ENCODE peak calls at places on chromosomes 11 and 22, in five cellular contexts. One of them, this sample, is unnamed.
A peak's percentile ranks its signal among the peaks of the same experiment; 100 is the strongest.

GRCh38 chr11:96567193-96567592 is 177.4 kb downstream of the JRKL start:
- DNase-seq in NCI-H345: no peak
- DNase-seq in mesendoderm: peak; percentile 68
- DNase-seq in spleen: no peak
- DNase-seq in ovary: no peak
- DNase-seq in this sample: no peak

GRCh38 chr11:86800076-86800955 is at the start of gene PRSS23:
- DNase-seq in spleen: peak; percentile 79
- DNase-seq in ovary: peak; percentile 79
- DNase-seq in NCI-H345: peak; percentile 78
- DNase-seq in mesendoderm: peak; percentile 68
- DNase-seq in this sample: peak; percentile 95

GRCh38 chr11:8258289-8258688 is 5.4 kb downstream of the LMO1 start:
- DNase-seq in mesendoderm: no peak
- DNase-seq in spleen: peak; percentile 58
- DNase-seq in NCI-H345: no peak
- DNase-seq in ovary: no peak
- DNase-seq in this sample: no peak

GRCh38 chr11:94563176-94563847 is 3.9 kb upstream of the PIWIL4 start:
- DNase-seq in spleen: no peak
- DNase-seq in ovary: no peak
- DNase-seq in NCI-H345: no peak
- DNase-seq in mesendoderm: peak; percentile 67
- DNase-seq in this sample: peak; percentile 96

GRCh38 chr11:46075928-46076327 is 45.3 kb downstream of the PHF21A start:
- DNase-seq in spleen: no peak
- DNase-seq in mesendoderm: peak; percentile 21
- DNase-seq in ovary: no peak
- DNase-seq in NCI-H345: no peak
- DNase-seq in this sample: no peak

GRCh38 chr22:28594076-28594783 is 85.4 kb downstream of the TTC28 start:
- DNase-seq in spleen: no peak
- DNase-seq in mesendoderm: no peak
- DNase-seq in ovary: no peak
- DNase-seq in NCI-H345: no peak
- DNase-seq in this sample: no peak

GRCh38 chr11:117795726-117796455 is 1.1 kb downstream of the DSCAML1 start:
- DNase-seq in NCI-H345: no peak
- DNase-seq in mesendoderm: no peak
- DNase-seq in ovary: no peak
- DNase-seq in spleen: no peak
- DNase-seq in this sample: peak; percentile 52

GRCh38 chr11:21711341-21711740 is 481.5 kb upstream of the ANO5 start:
- DNase-seq in ovary: no peak
- DNase-seq in mesendoderm: no peak
- DNase-seq in spleen: no peak
- DNase-seq in NCI-H345: no peak
- DNase-seq in this sample: peak; percentile 37

GRCh38 chr11:120929664-120930154 is 94.2 kb upstream of the TBCEL start:
- DNase-seq in NCI-H345: peak; percentile 46
- DNase-seq in spleen: no peak
- DNase-seq in ovary: no peak
- DNase-seq in mesendoderm: peak; percentile 98
- DNase-seq in this sample: no peak

GRCh38 chr22:20803696-20804324 is 29.9 kb downstream of the SERPIND1 start:
- DNase-seq in NCI-H345: no peak
- DNase-seq in ovary: no peak
- DNase-seq in mesendoderm: peak; percentile 64
- DNase-seq in spleen: peak; percentile 76
- DNase-seq in this sample: peak; percentile 79

GRCh38 chr22:46040471-46041465 is 63.8 kb upstream of the WNT7B start:
- DNase-seq in mesendoderm: no peak
- DNase-seq in spleen: peak; percentile 75
- DNase-seq in NCI-H345: no peak
- DNase-seq in ovary: peak; percentile 48
- DNase-seq in this sample: peak; percentile 29

GRCh38 chr11:103241574-103241973 is 132.3 kb downstream of the DYNC2H1 start:
- DNase-seq in spleen: no peak
- DNase-seq in mesendoderm: no peak
- DNase-seq in NCI-H345: no peak
- DNase-seq in ovary: no peak
- DNase-seq in this sample: no peak

GRCh38 chr11:66747480-66747879 is 18.5 kb upstream of the SPTBN2 start:
- DNase-seq in spleen: no peak
- DNase-seq in mesendoderm: no peak
- DNase-seq in NCI-H345: no peak
- DNase-seq in ovary: no peak
- DNase-seq in this sample: no peak

GRCh38 chr22:27881404-27881803 is 37.7 kb downstream of the PITPNB start:
- DNase-seq in mesendoderm: no peak
- DNase-seq in NCI-H345: no peak
- DNase-seq in ovary: peak; percentile 65
- DNase-seq in spleen: no peak
- DNase-seq in this sample: no peak

GRCh38 chr22:27445876-27446275 is 355.7 kb downstream of the MN1 start:
- DNase-seq in mesendoderm: no peak
- DNase-seq in spleen: no peak
- DNase-seq in NCI-H345: no peak
- DNase-seq in ovary: no peak
- DNase-seq in this sample: no peak

GRCh38 chr22:24429411-24430365 is 2.3 kb downstream of the ADORA2A start:
- DNase-seq in ovary: no peak
- DNase-seq in mesendoderm: peak; percentile 46
- DNase-seq in spleen: peak; percentile 87
- DNase-seq in NCI-H345: no peak
- DNase-seq in this sample: peak; percentile 89

GRCh38 chr11:124633355-124633754 is 10.7 kb downstream of the TBRG1 start:
- DNase-seq in spleen: no peak
- DNase-seq in NCI-H345: no peak
- DNase-seq in mesendoderm: no peak
- DNase-seq in ovary: no peak
- DNase-seq in this sample: no peak

GRCh38 chr11:35288817-35289541 is 130.4 kb downstream of the SLC1A2 start:
- DNase-seq in NCI-H345: no peak
- DNase-seq in ovary: no peak
- DNase-seq in mesendoderm: no peak
- DNase-seq in spleen: no peak
- DNase-seq in this sample: no peak

GRCh38 chr11:5865826-5866225 is 8.3 kb upstream of the OR52E8 start:
- DNase-seq in mesendoderm: no peak
- DNase-seq in ovary: no peak
- DNase-seq in spleen: no peak
- DNase-seq in NCI-H345: no peak
- DNase-seq in this sample: no peak

GRCh38 chr11:61532136-61533038 is 23.8 kb downstream of the LRRC10B start:
- DNase-seq in spleen: no peak
- DNase-seq in ovary: no peak
- DNase-seq in NCI-H345: peak; percentile 53
- DNase-seq in mesendoderm: peak; percentile 82
- DNase-seq in this sample: peak; percentile 97

GRCh38 chr11:91305402-91305801 is 919.2 kb upstream of the FAT3 start:
- DNase-seq in NCI-H345: no peak
- DNase-seq in mesendoderm: peak; percentile 55
- DNase-seq in spleen: no peak
- DNase-seq in ovary: no peak
- DNase-seq in this sample: no peak

GRCh38 chr11:130163346-130164220 is 4.0 kb downstream of the ST14 start:
- DNase-seq in ovary: no peak
- DNase-seq in spleen: no peak
- DNase-seq in mesendoderm: peak; percentile 47
- DNase-seq in NCI-H345: peak; percentile 31
- DNase-seq in this sample: no peak

GRCh38 chr11:1434941-1435340 is 45.2 kb downstream of the BRSK2 start:
- DNase-seq in mesendoderm: no peak
- DNase-seq in spleen: no peak
- DNase-seq in ovary: no peak
- DNase-seq in NCI-H345: no peak
- DNase-seq in this sample: no peak

GRCh38 chr22:19036523-19037273 is 85.5 kb downstream of the DGCR2 start:
- DNase-seq in spleen: no peak
- DNase-seq in ovary: no peak
- DNase-seq in mesendoderm: peak; percentile 44
- DNase-seq in NCI-H345: no peak
- DNase-seq in this sample: peak; percentile 76

GRCh38 chr11:3055881-3056280 is 1.3 kb downstream of the CARS1 start:
- DNase-seq in spleen: no peak
- DNase-seq in ovary: no peak
- DNase-seq in mesendoderm: no peak
- DNase-seq in NCI-H345: no peak
- DNase-seq in this sample: no peak

GRCh38 chr11:69601346-69601975 is 39.5 kb upstream of the CCND1 start:
- DNase-seq in mesendoderm: no peak
- DNase-seq in spleen: no peak
- DNase-seq in NCI-H345: no peak
- DNase-seq in ovary: no peak
- DNase-seq in this sample: no peak

GRCh38 chr22:17366830-17367229 is 2.4 kb upstream of the CECR2 start:
- DNase-seq in spleen: peak; percentile 81
- DNase-seq in ovary: peak; percentile 49
- DNase-seq in mesendoderm: peak; percentile 89
- DNase-seq in NCI-H345: no peak
- DNase-seq in this sample: no peak

GRCh38 chr22:37266581-37267127 is 15.7 kb upstream of the CYTH4 start:
- DNase-seq in ovary: peak; percentile 11
- DNase-seq in mesendoderm: no peak
- DNase-seq in spleen: peak; percentile 77
- DNase-seq in NCI-H345: no peak
- DNase-seq in this sample: peak; percentile 64

GRCh38 chr11:1821562-1821961 is 13.2 kb upstream of the SYT8 start:
- DNase-seq in mesendoderm: no peak
- DNase-seq in spleen: no peak
- DNase-seq in ovary: no peak
- DNase-seq in NCI-H345: no peak
- DNase-seq in this sample: no peak

GRCh38 chr11:115759622-115760527 is 255.7 kb upstream of the CADM1 start:
- DNase-seq in mesendoderm: peak; percentile 57
- DNase-seq in NCI-H345: no peak
- DNase-seq in ovary: peak; percentile 33
- DNase-seq in spleen: no peak
- DNase-seq in this sample: peak; percentile 54

GRCh38 chr11:82900277-82901164 is at the start of gene PRCP:
- DNase-seq in ovary: peak; percentile 89
- DNase-seq in mesendoderm: peak; percentile 98
- DNase-seq in NCI-H345: peak; percentile 94
- DNase-seq in spleen: peak; percentile 99
- DNase-seq in this sample: peak; percentile 95

GRCh38 chr11:46369458-46370152 is 11.9 kb upstream of the MDK start:
- DNase-seq in NCI-H345: peak; percentile 33
- DNase-seq in mesendoderm: peak; percentile 94
- DNase-seq in ovary: no peak
- DNase-seq in spleen: peak; percentile 88
- DNase-seq in this sample: peak; percentile 98

GRCh38 chr11:27116684-27117083 is 76.1 kb downstream of the BBOX1 start:
- DNase-seq in NCI-H345: no peak
- DNase-seq in spleen: no peak
- DNase-seq in ovary: no peak
- DNase-seq in mesendoderm: no peak
- DNase-seq in this sample: no peak

GRCh38 chr22:22928666-22929380 is 41.2 kb downstream of the IGLL5 start:
- DNase-seq in NCI-H345: no peak
- DNase-seq in mesendoderm: peak; percentile 17
- DNase-seq in ovary: no peak
- DNase-seq in spleen: peak; percentile 93
- DNase-seq in this sample: peak; percentile 93

GRCh38 chr11:130103296-130103814 is 33.7 kb downstream of the APLP2 start:
- DNase-seq in mesendoderm: no peak
- DNase-seq in NCI-H345: no peak
- DNase-seq in ovary: no peak
- DNase-seq in spleen: no peak
- DNase-seq in this sample: peak; percentile 96